ENCODE peak calls at places on chromosomes 2 and 18, in eight cellular contexts. P is fibroblast of mammary gland, S is endothelial cell, U is fibroblast of pulmonary artery, W is body of pancreas, L is B cell, I is endodermal cell, A is choroid plexus epithelial cell. G is an unnamed sample.

GRCh38 chr18:24504401-24504800 is 44.0 kb downstream of the HRH4 start:
- DNase-seq in P (no peak), S (no peak), U (no peak), W (no peak), L (no peak), I (no peak), A (no peak), G (no peak)

GRCh38 chr2:20593072-20594034 is 57.5 kb downstream of the HS1BP3 start:
- DNase-seq in P (peak; percentile 98), S (no peak), U (peak; percentile 94), W (peak; percentile 75), L (no peak), I (peak; percentile 36), A (peak; percentile 96), G (peak; percentile 91)

GRCh38 chr2:176126929-176127768 is 2.4 kb upstream of the HOXD8 start:
- DNase-seq in P (peak; percentile 76), S (peak; percentile 69), U (peak; percentile 75), W (peak; percentile 71), L (peak; percentile 76), I (peak; percentile 83), A (peak; percentile 72), G (peak; percentile 65)

GRCh38 chr18:21865043-21865442 is 124.5 kb downstream of the MIB1 start:
- DNase-seq in P (no peak), S (no peak), U (no peak), W (no peak), L (no peak), I (no peak), A (no peak), G (no peak)

GRCh38 chr2:178574789-178575188 is 94.5 kb downstream of the PLEKHA3 start:
- DNase-seq in P (no peak), S (no peak), U (no peak), W (no peak), L (no peak), I (no peak), A (no peak), G (no peak)

GRCh38 chr2:34907812-34908211 is 1308.7 kb upstream of the FAM98A start:
- DNase-seq in P (no peak), S (no peak), U (no peak), W (no peak), L (no peak), I (no peak), A (no peak), G (no peak)

GRCh38 chr2:42086500-42086953 is 38.7 kb downstream of the PKDCC start:
- DNase-seq in P (peak; percentile 74), S (peak; percentile 57), U (peak; percentile 82), W (peak; percentile 66), L (peak; percentile 69), I (peak; percentile 82), A (peak; percentile 84), G (peak; percentile 75)

GRCh38 chr2:133063792-133064191 is 393.8 kb upstream of the LYPD1 start:
- DNase-seq in P (no peak), S (peak; percentile 54), U (peak; percentile 44), W (no peak), L (no peak), I (peak; percentile 90), A (peak; percentile 22), G (peak; percentile 53)

GRCh38 chr2:106695919-106696318 is 190.0 kb downstream of the ST6GAL2 start:
- DNase-seq in P (no peak), S (no peak), U (no peak), W (no peak), L (no peak), I (no peak), A (no peak), G (no peak)

GRCh38 chr2:200765995-200766660 is 45.6 kb upstream of the BZW1 start:
- DNase-seq in P (peak; percentile 49), S (no peak), U (peak; percentile 17), W (no peak), L (no peak), I (no peak), A (no peak), G (peak; percentile 66)

GRCh38 chr2:71700880-71701397 is 247.6 kb downstream of the DYSF start:
- DNase-seq in P (peak; percentile 21), S (no peak), U (peak; percentile 17), W (peak; percentile 28), L (no peak), I (no peak), A (no peak), G (no peak)

GRCh38 chr2:47501374-47502200 is 98.6 kb downstream of the MSH2 start:
- DNase-seq in P (peak; percentile 64), S (no peak), U (peak; percentile 63), W (no peak), L (no peak), I (peak; percentile 58), A (peak; percentile 92), G (peak; percentile 65)

GRCh38 chr2:136408795-136409194 is 290.8 kb upstream of the CXCR4 start:
- DNase-seq in P (no peak), S (no peak), U (no peak), W (no peak), L (no peak), I (no peak), A (no peak), G (no peak)

GRCh38 chr2:127560201-127560928 is 24.9 kb downstream of the MYO7B start:
- DNase-seq in P (peak; percentile 13), S (no peak), U (no peak), W (no peak), L (no peak), I (no peak), A (no peak), G (no peak)
- TF ChIP-seq CTCF in P (peak; percentile 3), S (no peak), U (no peak), W (no peak), L (no peak), I (peak; percentile 35), A (no peak), G (peak; percentile 27)

GRCh38 chr2:162327134-162327769 is 8.8 kb upstream of the IFIH1 start:
- DNase-seq in P (peak; percentile 21), S (no peak), U (no peak), W (no peak), L (peak; percentile 53), I (no peak), A (peak; percentile 24), G (no peak)
- TF ChIP-seq CTCF in P (peak; percentile 59), S (peak; percentile 64), U (peak; percentile 61), W (peak; percentile 32), L (peak; percentile 63), I (peak; percentile 78), A (peak; percentile 69), G (peak; percentile 60)

GRCh38 chr2:216664593-216665034 is 30.7 kb downstream of the IGFBP5 start:
- DNase-seq in P (peak; percentile 40), S (no peak), U (peak; percentile 54), W (no peak), L (no peak), I (peak; percentile 67), A (peak; percentile 41), G (no peak)
- TF ChIP-seq CTCF in P (peak; percentile 3), S (no peak), U (peak; percentile 28), W (no peak), L (no peak), I (peak; percentile 64), A (peak; percentile 38), G (peak; percentile 35)

DNA sequence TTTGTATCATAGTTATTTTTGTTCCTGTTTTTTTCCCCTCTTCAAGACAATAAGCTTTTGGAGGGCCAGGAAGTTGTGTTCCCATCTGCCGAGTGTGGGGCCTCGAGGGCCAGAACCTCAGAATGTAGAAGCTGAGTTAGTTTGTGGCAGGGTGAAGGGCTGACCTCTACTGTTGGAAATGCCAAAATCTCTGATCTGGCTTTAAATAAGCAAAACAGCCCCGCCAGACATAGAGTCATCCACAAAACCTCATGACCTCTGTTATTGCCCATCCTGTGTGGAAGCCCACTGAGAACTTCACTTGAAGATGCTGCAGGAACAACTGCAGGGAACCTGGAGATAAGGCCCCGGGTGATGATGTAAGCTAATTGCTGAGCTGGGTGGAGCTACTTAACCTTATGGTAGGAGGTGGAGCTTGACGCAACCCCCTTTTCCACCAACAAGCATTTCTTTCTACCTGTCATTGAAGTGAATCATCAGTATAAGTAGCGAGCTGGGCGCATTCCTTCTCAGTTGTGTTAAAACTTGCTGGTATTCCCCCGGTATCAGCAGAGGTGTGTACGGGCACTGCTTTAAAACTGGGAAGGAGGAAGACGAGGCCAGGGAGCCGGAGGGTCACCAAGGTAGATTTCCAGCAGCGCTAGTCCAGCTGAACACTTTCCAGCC is 177.2 kb downstream of the NEDD4L start:
- DNase-seq in P (peak; percentile 33), S (no peak), U (peak; percentile 48), W (peak; percentile 69), L (peak; percentile 20), I (peak; percentile 89), A (peak; percentile 91), G (peak; percentile 87)
- TF ChIP-seq CTCF in P (no peak), S (no peak), U (no peak), W (no peak), L (no peak), I (no peak), A (no peak), G (no peak)

DNA sequence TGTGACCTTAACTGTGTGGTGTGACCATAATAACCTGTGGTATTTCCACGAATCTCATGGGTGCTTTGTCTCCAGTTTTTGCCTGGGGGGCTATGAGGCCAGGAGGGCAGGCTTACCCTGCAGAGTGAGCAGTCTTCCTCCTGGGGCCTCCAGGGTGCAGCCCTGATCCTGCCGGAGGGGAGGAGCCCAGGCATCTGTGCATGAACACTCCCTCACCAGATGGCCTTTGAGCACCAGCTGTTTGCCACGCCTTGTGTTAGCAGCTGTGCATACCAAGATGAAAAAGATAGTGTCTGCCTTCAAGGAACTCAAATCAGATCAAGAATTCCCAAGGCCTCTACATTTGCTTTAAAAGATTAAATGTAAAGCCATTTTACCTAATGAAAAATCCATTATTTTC is 75.0 kb upstream of the RBM44 start:
- DNase-seq in P (peak; percentile 59), S (no peak), U (no peak), W (no peak), L (peak; percentile 49), I (peak; percentile 73), A (peak; percentile 59), G (no peak)
- TF ChIP-seq CTCF in P (no peak), S (no peak), U (no peak), W (no peak), L (no peak), I (no peak), A (no peak), G (no peak)

GRCh38 chr18:3345885-3346284 is 84.0 kb downstream of the MYL12B start:
- DNase-seq in P (peak; percentile 28), S (no peak), U (peak; percentile 64), W (no peak), L (no peak), I (no peak), A (peak; percentile 67), G (no peak)
- TF ChIP-seq CTCF in P (no peak), S (no peak), U (no peak), W (no peak), L (no peak), I (no peak), A (no peak), G (no peak)

DNA sequence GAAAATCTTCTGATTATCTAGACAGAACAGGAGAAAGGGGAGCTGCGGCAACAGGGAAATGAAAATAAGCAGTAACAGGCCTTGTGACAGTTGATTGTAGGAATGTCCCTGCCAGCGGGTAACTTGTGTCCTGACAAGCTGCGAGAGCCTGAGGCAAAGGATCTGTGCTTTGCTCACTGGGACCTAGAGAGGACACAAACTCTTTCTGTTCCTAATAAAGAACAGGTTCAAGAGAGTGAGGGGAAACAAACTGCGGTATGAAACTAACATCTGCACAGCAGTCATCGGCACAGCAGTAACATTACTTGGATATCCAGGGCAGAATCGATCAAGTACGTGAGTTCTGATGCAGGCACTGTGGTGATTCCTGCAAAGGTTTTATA is 103.8 kb upstream of the THOC1 start:
- DNase-seq in P (no peak), S (no peak), U (no peak), W (no peak), L (no peak), I (no peak), A (no peak), G (no peak)
- TF ChIP-seq CTCF in P (no peak), S (no peak), U (no peak), W (no peak), L (no peak), I (no peak), A (no peak), G (no peak)